ENCODE peak calls at places on chromosomes 13 and 19, in eight cellular contexts. O is heart right ventricle, R is adrenal gland, I is lower lobe of right lung, E is uterus, X is psoas muscle, Y is A673, J is left ventricle myocardium inferior. K is an unnamed sample.
A peak's percentile ranks its signal among the peaks of the same experiment; 100 is the strongest.

GRCh38 chr13:31485651-31486051 is 253.7 kb upstream of the RXFP2 start:
- DNase-seq in O (no peak), R (no peak), I (no peak), E (no peak), X (no peak), Y (peak; percentile 11), J (no peak), K (no peak)

GRCh38 chr13:35930665-35931631 is 200.2 kb downstream of the DCLK1 start:
- DNase-seq in O (no peak), R (no peak), I (no peak), E (no peak), X (no peak), Y (no peak), J (no peak), K (peak; percentile 22)

GRCh38 chr19:34151439-34151838 is 20.9 kb upstream of the LSM14A start:
- DNase-seq in O (no peak), R (no peak), I (no peak), E (no peak), X (no peak), Y (no peak), J (no peak), K (no peak)

GRCh38 chr19:35013047-35013819 is 13.1 kb downstream of the GRAMD1A start:
- DNase-seq in O (peak; percentile 81), R (peak; percentile 88), I (peak; percentile 84), E (peak; percentile 67), X (peak; percentile 86), Y (peak; percentile 71), J (peak; percentile 76), K (peak; percentile 79)

GRCh38 chr19:5107432-5108122 is 138.7 kb downstream of the KDM4B start:
- DNase-seq in O (peak; percentile 53), R (no peak), I (no peak), E (no peak), X (no peak), Y (no peak), J (peak; percentile 51), K (no peak)

GRCh38 chr13:112058941-112059340 is 8.0 kb upstream of the SOX1 start:
- DNase-seq in O (no peak), R (no peak), I (no peak), E (no peak), X (no peak), Y (no peak), J (no peak), K (no peak)

GRCh38 chr19:43960411-43960810 is 9.4 kb downstream of the ZNF221 start:
- DNase-seq in O (no peak), R (no peak), I (no peak), E (no peak), X (no peak), Y (no peak), J (no peak), K (no peak)

GRCh38 chr13:33554919-33555791 is 262.8 kb upstream of the RFC3 start:
- DNase-seq in O (no peak), R (no peak), I (no peak), E (no peak), X (no peak), Y (no peak), J (no peak), K (no peak)

GRCh38 chr19:23075031-23075733 is 41.6 kb upstream of the ZNF730 start:
- DNase-seq in O (peak; percentile 58), R (peak; percentile 58), I (peak; percentile 51), E (peak; percentile 39), X (peak; percentile 62), Y (peak; percentile 78), J (peak; percentile 57), K (peak; percentile 85)

GRCh38 chr13:76620036-76620435 is 266.2 kb downstream of the KCTD12 start:
- DNase-seq in O (no peak), R (no peak), I (no peak), E (no peak), X (no peak), Y (no peak), J (no peak), K (no peak)

GRCh38 chr13:98536729-98537128 is 40.2 kb downstream of the STK24 start:
- DNase-seq in O (no peak), R (no peak), I (no peak), E (no peak), X (no peak), Y (no peak), J (no peak), K (peak; percentile 82)

GRCh38 chr13:98537306-98537705 is 39.6 kb downstream of the STK24 start:
- DNase-seq in O (no peak), R (no peak), I (no peak), E (no peak), X (no peak), Y (no peak), J (no peak), K (no peak)

GRCh38 chr13:98533912-98534311 is 43.0 kb downstream of the STK24 start:
- DNase-seq in O (no peak), R (no peak), I (no peak), E (no peak), X (no peak), Y (no peak), J (no peak), K (no peak)

GRCh38 chr13:98534821-98535220 is 42.1 kb downstream of the STK24 start:
- DNase-seq in O (no peak), R (no peak), I (no peak), E (no peak), X (no peak), Y (no peak), J (no peak), K (no peak)

GRCh38 chr13:98535501-98536357 is 41.2 kb downstream of the STK24 start:
- DNase-seq in O (no peak), R (no peak), I (no peak), E (no peak), X (no peak), Y (no peak), J (no peak), K (peak; percentile 55)
- H3K27ac ChIP-seq in O (peak overlapping the region; percentile 27), R (no peak overlapping the region), I (no peak overlapping the region), E (no peak overlapping the region), X (no peak overlapping the region), Y (no peak overlapping the region), J (peak overlapping the region; percentile 0), K (no peak overlapping the region)

DNA sequence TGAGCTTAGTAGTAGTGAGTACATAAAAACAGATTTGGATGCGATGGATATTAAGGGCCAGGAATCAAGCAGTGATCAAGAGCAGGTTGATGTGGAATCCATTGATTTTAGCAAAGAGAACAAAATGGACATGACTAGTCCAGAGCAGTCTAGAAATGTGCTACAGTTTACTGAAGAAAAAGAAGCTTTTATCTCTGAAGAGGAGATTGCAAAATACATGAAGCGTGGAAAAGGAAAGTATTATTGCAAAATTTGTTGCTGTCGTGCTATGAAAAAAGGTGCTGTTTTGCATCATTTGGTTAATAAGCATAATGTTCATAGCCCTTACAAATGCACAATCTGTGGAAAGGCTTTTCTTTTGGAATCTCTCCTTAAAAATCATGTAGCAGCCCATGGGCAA is 11.4 kb downstream of the CHAMP1 start:
- DNase-seq in O (no peak), R (no peak), I (no peak), E (no peak), X (no peak), Y (no peak), J (no peak), K (no peak)
- H3K36me3 ChIP-seq in O (no peaks in the 10 kb centered on the region), R (peaks cover 35% of the 10 kb centered on the region), I (peaks cover 71% of the 10 kb centered on the region), E (no peaks in the 10 kb centered on the region), X (peaks cover 80% of the 10 kb centered on the region), Y (peaks cover 57% of the 10 kb centered on the region), J (peaks cover 61% of the 10 kb centered on the region), K (no peaks in the 10 kb centered on the region)

GRCh38 chr13:100660761-100661160 is 13.8 kb downstream of the TMTC4 start:
- DNase-seq in O (no peak), R (no peak), I (no peak), E (no peak), X (no peak), Y (no peak), J (no peak), K (no peak)

GRCh38 chr13:100658363-100658762 is 16.2 kb downstream of the TMTC4 start:
- DNase-seq in O (no peak), R (no peak), I (no peak), E (no peak), X (no peak), Y (no peak), J (no peak), K (no peak)

GRCh38 chr13:100662470-100663211 is 12.0 kb downstream of the TMTC4 start:
- DNase-seq in O (no peak), R (no peak), I (no peak), E (no peak), X (no peak), Y (no peak), J (no peak), K (no peak)

GRCh38 chr13:100657881-100658315 is 16.7 kb downstream of the TMTC4 start:
- DNase-seq in O (no peak), R (no peak), I (no peak), E (no peak), X (no peak), Y (no peak), J (no peak), K (no peak)

GRCh38 chr13:100659578-100659977 is 15.0 kb downstream of the TMTC4 start:
- DNase-seq in O (no peak), R (no peak), I (no peak), E (no peak), X (no peak), Y (no peak), J (no peak), K (no peak)
- TF ChIP-seq CTCF in O (no peak), R (no peak), I (no peak), E (no peak), X (no peak), Y (no peak), J (no peak), K (no peak)

GRCh38 chr19:12294308-12295158 is at the start of gene ZNF44:
- DNase-seq in O (peak; percentile 97), R (peak; percentile 100), I (peak; percentile 98), E (peak; percentile 97), X (peak; percentile 98), Y (peak; percentile 94), J (peak; percentile 99), K (peak; percentile 100)

GRCh38 chr19:12295191-12295590 is 508 bp upstream of the ZNF44 start:
- DNase-seq in O (no peak), R (no peak), I (no peak), E (no peak), X (no peak), Y (no peak), J (no peak), K (no peak)

GRCh38 chr19:12284631-12285030 is 10.1 kb downstream of the ZNF44 start:
- DNase-seq in O (no peak), R (no peak), I (no peak), E (no peak), X (no peak), Y (no peak), J (no peak), K (no peak)

GRCh38 chr19:12293771-12294307 is 844 bp downstream of the ZNF44 start:
- DNase-seq in O (peak; percentile 53), R (peak; percentile 84), I (peak; percentile 94), E (peak; percentile 56), X (peak; percentile 77), Y (peak; percentile 10), J (peak; percentile 50), K (peak; percentile 71)

DNA sequence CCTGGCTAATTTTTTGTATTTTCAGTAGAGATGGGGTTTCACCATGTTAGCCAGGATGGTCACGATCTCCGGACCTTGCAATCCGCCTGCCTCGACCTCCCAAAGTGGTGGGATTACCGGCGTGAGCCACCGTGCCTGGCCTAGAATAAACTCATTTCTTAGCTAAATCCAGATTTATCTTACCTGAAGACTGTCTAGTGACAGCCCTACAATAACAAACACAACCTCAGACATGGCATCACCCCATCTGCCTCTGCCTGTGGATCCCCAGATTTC is 5.0 kb downstream of the ZNF44 start:
- DNase-seq in O (no peak), R (no peak), I (no peak), E (no peak), X (no peak), Y (no peak), J (no peak), K (no peak)
- H3K27ac ChIP-seq in O (peak overlapping the region; percentile 52), R (peak overlapping the region; percentile 38), I (no peak overlapping the region), E (peak overlapping the region; percentile 64), X (peak overlapping the region; percentile 39), Y (no peak overlapping the region), J (peak overlapping the region; percentile 60), K (no peak overlapping the region)

K was measured in testis.